ENCODE peak calls at places on chromosomes 5 and 9, in nine cellular contexts. Q is NCI-H1092; X is CD4-positive, alpha-beta T cell; N is HFF-Myc; G is HT1080; V is fibroblast of mammary gland; O is HS-5; I is RWPE1; H is stimulated activated CD4-positive, alpha-beta T cell treated with anti-CD3 and anti-CD28 coated beads, Interleukin-2, amount 100 ng/mL, for 48 hours. U is an unnamed sample.
A peak's percentile ranks its signal among the peaks of the same experiment; 100 is the strongest.

GRCh38 chr9:135736265-135736978 is 34.4 kb downstream of the KCNT1 start:
- DNase-seq in Q (no peak), I (no peak), V (no peak), X (no peak), G (no peak), H (no peak), O (no peak), N (no peak), U (no peak)

GRCh38 chr9:93087971-93088655 is 7.9 kb upstream of the CARD19 start:
- DNase-seq in Q (no peak), O (no peak), I (no peak), V (no peak), H (no peak), X (peak; percentile 20), G (no peak), N (no peak), U (no peak)

GRCh38 chr9:96513622-96514021 is 63.7 kb downstream of the HABP4 start:
- DNase-seq in Q (no peak), O (no peak), N (no peak), V (peak; percentile 81), I (no peak), H (no peak), G (no peak), X (no peak), U (no peak)

GRCh38 chr5:10056228-10056760 is 193.4 kb downstream of the ATPSCKMT start:
- DNase-seq in N (no peak), H (no peak), V (no peak), G (no peak), X (no peak), Q (no peak), O (no peak), I (no peak), U (no peak)

GRCh38 chr9:89022902-89023301 is 31.6 kb downstream of the S1PR3 start:
- DNase-seq in V (peak; percentile 87), N (no peak), G (no peak), I (no peak), Q (no peak), X (no peak), O (no peak), H (no peak), U (no peak)

GRCh38 chr5:1007681-1008450 is 736 bp upstream of the NKD2 start:
- DNase-seq in I (no peak), O (no peak), N (no peak), G (no peak), X (peak; percentile 33), V (no peak), H (no peak), Q (no peak), U (no peak)

GRCh38 chr9:11701706-11702105 is 991.5 kb upstream of the TYRP1 start:
- DNase-seq in V (no peak), N (no peak), G (no peak), X (no peak), O (no peak), I (no peak), Q (no peak), H (no peak), U (no peak)

GRCh38 chr9:98481676-98482075 is 226.2 kb upstream of the TBC1D2 start:
- DNase-seq in Q (no peak), H (no peak), X (no peak), V (peak; percentile 15), O (no peak), N (no peak), G (peak; percentile 26), I (peak; percentile 50), U (no peak)

GRCh38 chr5:2709996-2710689 is 41.3 kb downstream of the IRX2 start:
- DNase-seq in X (no peak), I (no peak), V (no peak), O (no peak), H (no peak), N (no peak), Q (no peak), G (no peak), U (no peak)

GRCh38 chr5:143968071-143968878 is 156.3 kb downstream of the HMHB1 start:
- DNase-seq in Q (peak; percentile 34), N (peak; percentile 27), O (peak; percentile 76), H (no peak), I (peak; percentile 58), G (peak; percentile 64), V (peak; percentile 94), X (no peak), U (peak; percentile 55)

GRCh38 chr5:172696171-172696849 is 55.2 kb downstream of the NEURL1B start:
- DNase-seq in H (no peak), X (no peak), N (no peak), G (no peak), I (no peak), Q (no peak), O (no peak), V (no peak), U (no peak)

GRCh38 chr9:87546704-87547103 is 49.0 kb downstream of the DAPK1 start:
- DNase-seq in H (no peak), N (no peak), I (no peak), Q (no peak), V (peak; percentile 39), O (no peak), X (no peak), G (no peak), U (no peak)

GRCh38 chr5:122756263-122756911 is 18.5 kb upstream of the SNX2 start:
- DNase-seq in N (no peak), O (peak; percentile 60), V (peak; percentile 81), I (peak; percentile 66), Q (no peak), X (no peak), H (no peak), G (peak; percentile 90), U (peak; percentile 0)

GRCh38 chr5:1103505-1104326 is 8.1 kb downstream of the SLC12A7 start:
- DNase-seq in X (no peak), Q (peak; percentile 61), G (no peak), V (no peak), N (no peak), I (no peak), O (no peak), H (no peak), U (no peak)

GRCh38 chr5:77641963-77642589 is 3.6 kb upstream of the OTP start:
- DNase-seq in G (no peak), V (no peak), Q (no peak), H (no peak), N (no peak), I (no peak), X (no peak), O (no peak), U (no peak)

GRCh38 chr5:134430001-134430569 is 18.4 kb upstream of the CDKN2AIPNL start:
- DNase-seq in I (no peak), V (no peak), X (no peak), G (no peak), N (no peak), O (no peak), H (no peak), Q (no peak), U (no peak)

GRCh38 chr5:113084402-113085083 is 107.9 kb downstream of the DCP2 start:
- DNase-seq in I (no peak), H (no peak), Q (no peak), O (no peak), G (no peak), N (no peak), X (no peak), V (no peak), U (no peak)

GRCh38 chr5:115109388-115109787 is 60.3 kb downstream of the TRIM36 start:
- DNase-seq in N (no peak), I (no peak), G (no peak), H (no peak), O (no peak), X (no peak), V (no peak), Q (no peak), U (no peak)

GRCh38 chr5:54184797-54185196 is 125.6 kb downstream of the ARL15 start:
- DNase-seq in I (no peak), V (no peak), Q (no peak), G (no peak), H (no peak), X (no peak), O (no peak), N (no peak), U (no peak)

GRCh38 chr5:142131394-142131793 is 22.8 kb downstream of the NDFIP1 start:
- DNase-seq in Q (no peak), X (no peak), H (no peak), N (no peak), V (no peak), G (no peak), I (no peak), O (no peak), U (no peak)

GRCh38 chr9:127116946-127117345 is 5.5 kb downstream of the ANGPTL2 start:
- DNase-seq in Q (no peak), N (no peak), O (no peak), V (peak; percentile 53), X (no peak), I (no peak), H (no peak), G (peak; percentile 41), U (no peak)

GRCh38 chr9:98191615-98192502 is 578 bp downstream of the CORO2A start:
- DNase-seq in H (peak; percentile 6), Q (no peak), G (peak; percentile 39), X (peak; percentile 47), V (no peak), O (no peak), N (no peak), I (peak; percentile 85), U (no peak)

GRCh38 chr5:82174128-82174918 is 103.8 kb downstream of the RPS23 start:
- DNase-seq in H (peak; percentile 69), G (peak; percentile 32), V (peak; percentile 90), O (no peak), I (peak; percentile 47), Q (no peak), X (peak; percentile 62), N (no peak), U (peak; percentile 9)

GRCh38 chr5:139822553-139823425 is 27.2 kb downstream of the PSD2 start:
- DNase-seq in H (no peak), O (no peak), I (no peak), N (no peak), V (no peak), Q (no peak), X (no peak), G (no peak), U (no peak)

GRCh38 chr5:154333016-154333415 is 112.8 kb upstream of the SAP30L start:
- DNase-seq in O (no peak), Q (no peak), G (no peak), N (no peak), X (no peak), H (no peak), V (no peak), I (no peak), U (no peak)

GRCh38 chr9:13378171-13378570 is 98.7 kb upstream of the MPDZ start:
- DNase-seq in N (no peak), V (peak; percentile 37), O (no peak), G (no peak), I (no peak), X (no peak), Q (no peak), H (no peak), U (no peak)

GRCh38 chr9:91586282-91586681 is 162.7 kb upstream of the NFIL3 start:
- DNase-seq in N (no peak), G (no peak), X (no peak), I (no peak), V (no peak), O (no peak), H (no peak), Q (no peak), U (no peak)

GRCh38 chr9:15304620-15305019 is 2.4 kb downstream of the TTC39B start:
- DNase-seq in G (no peak), Q (no peak), H (no peak), I (no peak), O (no peak), N (no peak), X (no peak), V (no peak), U (no peak)

U was measured in NCI-H1694 treated with DMSO at 0.1 percent for 48 hours.